ENCODE peak calls at places on chromosomes 4 and X, in four cellular contexts. S is fibroblast of pulmonary artery, B is adrenal gland, E is Calu3. G is an unnamed sample.

GRCh38 chr4:26424838-26425237 is 65.4 kb downstream of the CCKAR start:
- DNase-seq in S (no peak), E (no peak), B (no peak), G (peak; percentile 17)

GRCh38 chr4:13966241-13967195 is 339.0 kb upstream of the BOD1L1 start:
- DNase-seq in B (peak; percentile 54), E (peak; percentile 10), S (peak; percentile 90), G (peak; percentile 86)

GRCh38 chrX:106894978-106895452 is 8.1 kb downstream of the RIPPLY1 start:
- DNase-seq in S (peak; percentile 74), B (peak; percentile 70), E (peak; percentile 57), G (peak; percentile 72)

GRCh38 chrX:65928522-65928921 is 111.4 kb downstream of the VSIG4 start:
- DNase-seq in B (no peak), S (no peak), E (no peak), G (no peak)

GRCh38 chr4:72558655-72559054 is 10.4 kb downstream of the ADAMTS3 start:
- DNase-seq in B (no peak), E (no peak), S (no peak), G (no peak)

GRCh38 chrX:153723351-153724251 is 586 bp downstream of the BCAP31 start:
- DNase-seq in B (peak; percentile 42), E (peak; percentile 63), S (peak; percentile 40), G (peak; percentile 55)

GRCh38 chr4:8736083-8736825 is 135.4 kb downstream of the HMX1 start:
- DNase-seq in S (no peak), E (no peak), B (no peak), G (no peak)

GRCh38 chr4:98642991-98643426 is 15.4 kb downstream of the TSPAN5 start:
- DNase-seq in E (peak; percentile 24), B (no peak), S (peak; percentile 74), G (peak; percentile 78)

GRCh38 chr4:128228778-128229457 is 58.7 kb downstream of the PGRMC2 start:
- DNase-seq in B (no peak), E (no peak), S (no peak), G (peak; percentile 76)

GRCh38 chrX:103073442-103073841 is 9.5 kb upstream of the BEX1 start:
- DNase-seq in S (peak; percentile 21), E (no peak), B (no peak), G (peak; percentile 17)

GRCh38 chrX:49761481-49761880 is 65.7 kb upstream of the PAGE1 start:
- DNase-seq in E (peak; percentile 6), B (peak; percentile 4), S (peak; percentile 21), G (peak; percentile 41)

GRCh38 chr4:107780665-107781064 is 44.1 kb upstream of the SGMS2 start:
- DNase-seq in B (no peak), E (no peak), S (no peak), G (no peak)

GRCh38 chr4:6373541-6374410 is 98.6 kb downstream of the PPP2R2C start:
- DNase-seq in B (no peak), S (no peak), E (no peak), G (no peak)

GRCh38 chr4:138535316-138535715 is 293.2 kb upstream of the SLC7A11 start:
- DNase-seq in S (no peak), B (no peak), E (no peak), G (no peak)

GRCh38 chr4:83109480-83110221 is 4.9 kb downstream of the PLAC8 start:
- DNase-seq in B (peak; percentile 37), S (peak; percentile 14), E (peak; percentile 52), G (peak; percentile 18)

GRCh38 chr4:139611391-139611790 is 54.2 kb upstream of the MGST2 start:
- DNase-seq in S (no peak), B (no peak), E (no peak), G (no peak)

GRCh38 chrX:24494544-24495113 is 29.5 kb downstream of the PDK3 start:
- DNase-seq in B (peak; percentile 8), S (peak; percentile 83), E (peak; percentile 37), G (peak; percentile 74)

GRCh38 chrX:85851418-85851817 is 195.9 kb downstream of the CHM start:
- DNase-seq in S (peak; percentile 8), B (peak; percentile 1), E (peak; percentile 52), G (peak; percentile 34)

GRCh38 chrX:14872355-14872754 is 514 bp downstream of the FANCB start:
- DNase-seq in E (no peak), S (no peak), B (no peak), G (no peak)

GRCh38 chrX:26558719-26559386 is 342.9 kb downstream of the MAGEB5 start:
- DNase-seq in E (no peak), B (no peak), S (no peak), G (no peak)

GRCh38 chr4:25440478-25441030 is 63.5 kb downstream of the ANAPC4 start:
- DNase-seq in E (no peak), S (peak; percentile 82), B (peak; percentile 76), G (peak; percentile 60)

GRCh38 chr4:25343671-25344070 is 31.1 kb downstream of the ZCCHC4 start:
- DNase-seq in E (no peak), S (peak; percentile 5), B (no peak), G (peak; percentile 25)

GRCh38 chrX:38880460-38880859 is 79.2 kb downstream of the MID1IP1 start:
- DNase-seq in S (no peak), E (peak; percentile 24), B (no peak), G (no peak)

G was measured in choroid plexus epithelial cell.